ENCODE peak calls at places on chromosome 18, in four cellular contexts. J is pancreas, O is heart right ventricle, H is substantia nigra. W is an unnamed sample.

GRCh38 chr18:61727241-61727640 is 165.6 kb downstream of the RNF152 start:
- DNase-seq in J (no peak), O (no peak), H (no peak), W (no peak)

GRCh38 chr18:40293311-40293710 is 1661.7 kb upstream of the PIK3C3 start:
- DNase-seq in J (no peak), O (no peak), H (no peak), W (no peak)

GRCh38 chr18:2444201-2444875 is 127.0 kb downstream of the METTL4 start:
- DNase-seq in J (no peak), O (no peak), H (no peak), W (no peak)

GRCh38 chr18:28716321-28716720 is 539.4 kb upstream of the CDH2 start:
- DNase-seq in J (no peak), O (no peak), H (no peak), W (no peak)

GRCh38 chr18:47180765-47181164 is 4.6 kb upstream of the IER3IP1 start:
- DNase-seq in J (no peak), O (no peak), H (no peak), W (no peak)

GRCh38 chr18:68847219-68847860 is 49.5 kb downstream of the CCDC102B start:
- DNase-seq in J (no peak), O (no peak), H (no peak), W (no peak)

GRCh38 chr18:80109676-80110078 is 615 bp downstream of the ADNP2 start:
- DNase-seq in J (peak; percentile 26), O (peak; percentile 43), H (peak; percentile 35), W (peak; percentile 46)

GRCh38 chr18:55743133-55743532 is 155.1 kb upstream of the TCF4 start:
- DNase-seq in J (no peak), O (no peak), H (no peak), W (no peak)

GRCh38 chr18:8257851-8258434 is 351.3 kb upstream of the RAB12 start:
- DNase-seq in J (no peak), O (peak; percentile 8), H (no peak), W (no peak)

GRCh38 chr18:8248576-8248975 is 360.7 kb upstream of the RAB12 start:
- DNase-seq in J (no peak), O (no peak), H (no peak), W (no peak)

GRCh38 chr18:8252371-8252770 is 356.9 kb upstream of the RAB12 start:
- DNase-seq in J (no peak), O (no peak), H (no peak), W (no peak)

GRCh38 chr18:8254664-8255063 is 354.6 kb upstream of the RAB12 start:
- DNase-seq in J (no peak), O (peak; percentile 36), H (no peak), W (no peak)

GRCh38 chr18:8253943-8254342 is 355.3 kb upstream of the RAB12 start:
- DNase-seq in J (no peak), O (peak; percentile 31), H (no peak), W (no peak)
- H3K27ac ChIP-seq in J (no peak overlapping the region), O (no peak overlapping the region), H (no peak overlapping the region), W (no peak overlapping the region)

GRCh38 chr18:67600781-67601180 is 84.3 kb upstream of the DSEL start:
- DNase-seq in J (no peak), O (no peak), H (no peak), W (no peak)
- H3K27ac ChIP-seq in J (no peak overlapping the region), O (no peak overlapping the region), H (no peak overlapping the region), W (no peak overlapping the region)

DNA sequence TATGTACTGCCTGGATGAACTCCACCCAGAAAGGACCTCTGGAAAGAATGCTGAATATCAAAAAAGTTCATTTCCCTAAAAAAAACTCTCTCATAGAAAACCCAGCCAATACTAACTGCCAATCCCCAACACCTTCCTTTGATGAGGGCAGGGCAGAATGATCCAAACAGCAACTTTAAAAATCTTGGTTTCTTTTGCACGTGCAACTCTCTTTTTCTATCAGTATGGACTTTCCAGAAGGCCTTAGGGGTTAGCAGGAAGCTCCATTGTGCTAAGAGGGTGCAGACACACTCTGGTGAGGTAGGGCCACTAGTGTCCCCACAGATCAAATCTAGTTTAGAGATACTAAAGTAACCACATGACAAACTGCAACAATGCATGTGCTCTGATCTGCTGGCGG is 23.4 kb downstream of the KCTD1 start:
- DNase-seq in J (no peak), O (no peak), H (no peak), W (no peak)
- H3K27ac ChIP-seq in J (no peak overlapping the region), O (no peak overlapping the region), H (no peak overlapping the region), W (no peak overlapping the region)

DNA sequence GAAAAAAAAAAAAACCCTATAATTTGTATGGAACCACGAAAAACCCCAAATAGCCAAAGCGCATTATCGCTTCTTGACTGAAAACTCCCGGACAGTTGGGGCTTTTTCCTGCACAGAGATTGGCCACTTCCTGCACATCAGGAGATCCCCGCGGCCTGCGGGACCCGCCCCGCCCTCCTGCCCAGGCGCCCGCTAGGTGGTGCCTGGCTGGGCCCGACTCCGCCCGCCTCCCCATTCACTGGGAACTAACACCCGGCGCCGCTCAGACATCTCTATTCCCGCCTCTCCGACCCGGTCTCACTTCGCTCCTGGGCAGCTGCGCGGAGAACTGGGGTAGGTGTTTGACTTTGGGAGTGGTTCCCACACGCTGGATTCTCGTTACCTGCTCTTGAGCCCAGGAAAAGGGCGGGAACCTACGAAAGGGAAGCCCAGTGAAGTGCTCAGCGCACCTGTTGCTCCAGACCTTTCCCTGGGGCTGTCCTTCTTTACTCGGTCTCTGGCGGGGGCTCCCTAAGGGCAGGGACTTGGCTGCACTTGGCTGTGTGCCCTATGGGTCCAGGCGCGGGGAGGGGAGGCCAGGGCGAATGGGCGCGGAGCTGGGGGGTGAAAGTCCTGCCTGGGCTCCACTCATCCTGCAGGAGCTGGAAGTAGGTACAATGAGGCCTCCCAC is at the start of gene HMSD:
- DNase-seq in J (peak; percentile 46), O (no peak), H (peak; percentile 52), W (peak; percentile 78)
- H3K27ac ChIP-seq in J (no peak within 1 kb of the TSS), O (no peak within 1 kb of the TSS), H (peak within 1 kb of the TSS; percentile 95), W (peak within 1 kb of the TSS; percentile 33)

GRCh38 chr18:21439453-21439852 is 161.1 kb downstream of the ESCO1 start:
- DNase-seq in J (no peak), O (no peak), H (no peak), W (peak; percentile 32)
- H3K27ac ChIP-seq in J (no peak overlapping the region), O (no peak overlapping the region), H (no peak overlapping the region), W (no peak overlapping the region)

DNA sequence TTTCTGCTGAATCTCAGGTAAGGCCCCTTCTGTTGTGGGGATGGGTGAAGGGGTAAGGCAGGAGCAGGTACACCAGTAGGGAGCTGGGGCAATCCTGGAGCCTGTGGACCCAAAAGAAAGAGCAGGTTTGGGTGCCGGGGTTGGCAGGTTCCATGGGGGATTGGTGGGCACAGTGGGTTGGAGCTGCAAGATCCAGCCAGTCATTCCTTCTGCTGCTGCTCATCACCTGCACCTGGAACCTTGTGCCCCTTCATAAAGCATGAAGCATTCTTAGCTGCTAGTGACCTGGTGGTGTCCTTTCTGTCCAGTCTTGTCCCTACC is 24.9 kb downstream of the FHOD3 start:
- DNase-seq in J (no peak), O (no peak), H (no peak), W (no peak)
- H3K27ac ChIP-seq in J (no peak overlapping the region), O (no peak overlapping the region), H (no peak overlapping the region), W (no peak overlapping the region)

GRCh38 chr18:6660334-6660733 is 69.2 kb upstream of the ARHGAP28 start:
- DNase-seq in J (no peak), O (no peak), H (no peak), W (no peak)
- H3K27ac ChIP-seq in J (no peak overlapping the region), O (no peak overlapping the region), H (no peak overlapping the region), W (no peak overlapping the region)

DNA sequence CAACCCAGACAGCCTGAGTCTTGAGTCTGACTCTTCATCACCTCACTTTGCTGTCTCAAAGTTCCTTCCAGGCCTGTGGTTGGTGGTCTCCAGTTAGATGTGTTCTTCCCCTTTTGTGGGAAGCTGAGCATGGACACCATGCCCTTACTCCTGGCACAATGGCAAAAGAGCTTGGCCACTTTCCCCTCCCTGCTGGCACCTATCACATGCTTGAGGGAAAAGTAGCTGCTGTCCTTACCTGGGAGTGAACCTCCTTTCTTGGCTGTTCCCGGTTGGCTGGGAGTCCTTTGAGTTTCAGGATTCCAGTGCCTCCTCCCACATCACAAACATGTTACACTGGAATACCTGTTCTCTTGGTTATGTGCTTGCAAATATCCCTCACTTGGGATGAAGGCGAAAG is 97.8 kb downstream of the GATA6 start:
- DNase-seq in J (no peak), O (no peak), H (no peak), W (no peak)
- H3K27ac ChIP-seq in J (no peak overlapping the region), O (peak overlapping the region; percentile 78), H (no peak overlapping the region), W (no peak overlapping the region)

GRCh38 chr18:13612111-13612997 is 114.0 kb downstream of the FAM210A start:
- DNase-seq in J (no peak), O (no peak), H (peak; percentile 81), W (no peak)

GRCh38 chr18:13613099-13613498 is 113.3 kb downstream of the FAM210A start:
- DNase-seq in J (no peak), O (no peak), H (no peak), W (no peak)

GRCh38 chr18:13614701-13615288 is 111.6 kb downstream of the FAM210A start:
- DNase-seq in J (no peak), O (peak; percentile 29), H (no peak), W (no peak)

GRCh38 chr18:13614318-13614643 is 112.1 kb downstream of the FAM210A start:
- DNase-seq in J (no peak), O (no peak), H (no peak), W (no peak)

DNA sequence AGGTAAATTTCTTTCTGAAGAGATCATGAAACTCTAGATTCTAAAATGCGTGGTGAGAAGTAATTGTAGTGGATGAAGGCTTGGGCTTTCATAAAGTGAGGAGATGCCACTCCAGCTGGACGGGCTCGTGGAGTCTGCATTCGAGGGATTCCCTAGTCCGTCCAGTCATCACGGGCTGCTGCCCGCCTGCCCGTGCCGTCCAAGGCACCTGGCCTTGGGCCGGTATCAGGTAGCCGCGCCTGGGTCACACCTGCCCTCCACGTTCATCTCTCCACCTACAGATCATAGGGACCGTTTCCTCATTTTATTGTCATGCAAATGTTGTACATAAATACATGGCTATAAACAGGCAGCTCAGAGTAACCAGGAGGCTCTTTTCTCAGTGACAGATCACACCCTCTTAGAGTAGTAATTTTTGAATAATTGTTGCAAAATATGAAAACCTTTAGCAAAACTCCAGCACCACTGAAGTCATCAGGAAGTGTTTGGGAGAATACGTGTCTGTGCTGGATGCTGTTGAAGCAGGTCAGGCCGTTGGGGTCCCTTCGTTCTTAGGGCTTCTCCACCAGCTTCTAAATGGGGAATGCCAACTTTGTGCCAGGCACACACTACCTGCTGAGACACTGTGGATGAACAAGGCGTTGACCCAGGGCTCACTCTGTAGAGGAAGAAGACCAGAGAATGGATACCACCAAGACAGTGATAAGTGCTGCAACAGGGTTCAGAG is 112.6 kb downstream of the FAM210A start:
- DNase-seq in J (no peak), O (no peak), H (no peak), W (no peak)
- H3K27ac ChIP-seq in J (no peak overlapping the region), O (no peak overlapping the region), H (peak overlapping the region; percentile 98), W (no peak overlapping the region)

GRCh38 chr18:76492669-76493212 is 2.3 kb downstream of the ZNF516 start:
- DNase-seq in J (peak; percentile 99), O (peak; percentile 100), H (peak; percentile 89), W (peak; percentile 99)
- H3K27ac ChIP-seq in J (peak overlapping the region; percentile 81), O (peak overlapping the region; percentile 89), H (peak overlapping the region; percentile 72), W (peak overlapping the region; percentile 93)